ENCODE peak calls at places on chromosomes 2 and 18, in five cellular contexts. One of them, this sample, is unnamed.

GRCh38 chr18:48817021-48817461 is 133.7 kb downstream of the SMAD7 start:
- DNase-seq in HT1080: no peak
- DNase-seq in foreskin melanocyte: no peak
- DNase-seq in AG09309: no peak
- DNase-seq in GM19239: no peak
- DNase-seq in this sample: peak

GRCh38 chr2:74816540-74817331 is 17.2 kb upstream of the HK2 start:
- DNase-seq in foreskin melanocyte: no peak
- DNase-seq in HT1080: no peak
- DNase-seq in AG09309: no peak
- DNase-seq in GM19239: no peak
- DNase-seq in this sample: no peak

GRCh38 chr2:115163572-115163971 is 721.1 kb downstream of the DPP10 start:
- DNase-seq in GM19239: no peak
- DNase-seq in AG09309: no peak
- DNase-seq in foreskin melanocyte: no peak
- DNase-seq in HT1080: no peak
- DNase-seq in this sample: no peak

GRCh38 chr2:144275340-144275739 is 244.6 kb downstream of the ZEB2 start:
- DNase-seq in HT1080: no peak
- DNase-seq in GM19239: no peak
- DNase-seq in foreskin melanocyte: no peak
- DNase-seq in AG09309: no peak
- DNase-seq in this sample: no peak

GRCh38 chr2:148989882-148990493 is 48.5 kb upstream of the LYPD6B start:
- DNase-seq in foreskin melanocyte: peak
- DNase-seq in HT1080: peak
- DNase-seq in GM19239: peak
- DNase-seq in AG09309: peak
- DNase-seq in this sample: no peak

GRCh38 chr18:48027401-48027931 is 97.0 kb upstream of the SMAD2 start:
- DNase-seq in GM19239: no peak
- DNase-seq in HT1080: no peak
- DNase-seq in foreskin melanocyte: peak
- DNase-seq in AG09309: no peak
- DNase-seq in this sample: peak

GRCh38 chr2:118179445-118179844 is 91.2 kb downstream of the INSIG2 start:
- DNase-seq in AG09309: no peak
- DNase-seq in HT1080: no peak
- DNase-seq in GM19239: no peak
- DNase-seq in foreskin melanocyte: no peak
- DNase-seq in this sample: no peak

GRCh38 chr2:47471429-47472116 is 68.6 kb downstream of the MSH2 start:
- DNase-seq in foreskin melanocyte: no peak
- DNase-seq in GM19239: no peak
- DNase-seq in HT1080: no peak
- DNase-seq in AG09309: no peak
- DNase-seq in this sample: no peak

GRCh38 chr2:43100883-43101662 is 125.3 kb downstream of the ZFP36L2 start:
- DNase-seq in foreskin melanocyte: peak
- DNase-seq in GM19239: no peak
- DNase-seq in HT1080: no peak
- DNase-seq in AG09309: no peak
- DNase-seq in this sample: peak

GRCh38 chr2:41894563-41895333 is 153.1 kb upstream of the PKDCC start:
- DNase-seq in GM19239: no peak
- DNase-seq in HT1080: no peak
- DNase-seq in foreskin melanocyte: no peak
- DNase-seq in AG09309: no peak
- DNase-seq in this sample: no peak

GRCh38 chr2:288743-289361 is 961 bp upstream of the ALKAL2 start:
- DNase-seq in HT1080: no peak
- DNase-seq in GM19239: no peak
- DNase-seq in foreskin melanocyte: no peak
- DNase-seq in AG09309: no peak
- DNase-seq in this sample: no peak

GRCh38 chr2:11553661-11554429 is 20.0 kb downstream of the GREB1 start:
- DNase-seq in AG09309: no peak
- DNase-seq in foreskin melanocyte: peak
- DNase-seq in GM19239: no peak
- DNase-seq in HT1080: peak
- DNase-seq in this sample: peak

This sample was measured in spleen.